ENCODE peak calls at places on chromosomes 1 and 21, in nine cellular contexts. C is right lobe of liver; B is activated CD4-positive, alpha-beta T cell treated with anti-CD3 and anti-CD28 coated beads for 4 hours; Y is fibroblast of the conjunctiva; O is T follicular helper cell; T is amniotic epithelial cell; D is stimulated activated CD4-positive, alpha-beta T cell treated with anti-CD3 and anti-CD28 coated beads, Interleukin-2, amount 100 ng/mL, for 48 hours; X is HT1080; N is fibroblast of mammary gland. P is an unnamed sample.

GRCh38 chr21:44797775-44798174 is 3.8 kb downstream of the UBE2G2 start:
- DNase-seq in C (no peak), B (no peak), Y (no peak), O (no peak), T (no peak), D (no peak), X (no peak), N (no peak), P (no peak)

GRCh38 chr1:208475951-208476824 is 232.0 kb upstream of the PLXNA2 start:
- DNase-seq in C (no peak), B (no peak), Y (peak; percentile 6), O (no peak), T (peak; percentile 21), D (no peak), X (peak; percentile 9), N (no peak), P (no peak)

GRCh38 chr1:221565718-221566117 is 176.2 kb downstream of the DUSP10 start:
- DNase-seq in C (no peak), B (no peak), Y (no peak), O (no peak), T (no peak), D (no peak), X (no peak), N (no peak), P (no peak)

GRCh38 chr1:161481624-161482392 is 23.4 kb upstream of the FCGR2A start:
- DNase-seq in C (no peak), B (no peak), Y (no peak), O (no peak), T (no peak), D (no peak), X (no peak), N (no peak), P (no peak)

GRCh38 chr1:223876643-223877042 is 30.9 kb upstream of the TP53BP2 start:
- DNase-seq in C (no peak), B (no peak), Y (no peak), O (no peak), T (no peak), D (no peak), X (no peak), N (no peak), P (no peak)

GRCh38 chr1:48943826-48944225 is 167.1 kb upstream of the BEND5 start:
- DNase-seq in C (no peak), B (no peak), Y (no peak), O (no peak), T (no peak), D (no peak), X (no peak), N (peak; percentile 29), P (no peak)

GRCh38 chr1:15224903-15225485 is 22.0 kb upstream of the FHAD1 start:
- DNase-seq in C (no peak), B (no peak), Y (no peak), O (no peak), T (no peak), D (no peak), X (no peak), N (no peak), P (no peak)

GRCh38 chr1:30171956-30172694 is 551.3 kb downstream of the MATN1 start:
- DNase-seq in C (no peak), B (no peak), Y (no peak), O (no peak), T (no peak), D (no peak), X (no peak), N (no peak), P (no peak)

GRCh38 chr1:6208723-6209660 is 3.1 kb downstream of the RNF207 start:
- DNase-seq in C (no peak), B (no peak), Y (no peak), O (no peak), T (peak; percentile 42), D (no peak), X (peak; percentile 24), N (peak; percentile 50), P (no peak)

P was measured in NCI-H226.